ENCODE peak calls at places on chromosomes 5 and 9, in eight cellular contexts. One of them, this sample, is unnamed.
A peak's percentile ranks its signal among the peaks of the same experiment; 100 is the strongest.

GRCh38 chr9:93676310-93677054 is 100.1 kb downstream of the PHF2 start:
- DNase-seq in mucosa of descending colon: no peak
- DNase-seq in fibroblast of lung: no peak
- DNase-seq in aorta: peak; percentile 71
- DNase-seq in GM23248: no peak
- DNase-seq in Panc1: no peak
- DNase-seq in heart left ventricle: peak; percentile 14
- DNase-seq in endothelial cell of umbilical vein: no peak
- DNase-seq in this sample: peak; percentile 1

GRCh38 chr9:38017149-38017884 is 51.7 kb downstream of the SHB start:
- DNase-seq in aorta: peak; percentile 85
- DNase-seq in endothelial cell of umbilical vein: no peak
- DNase-seq in Panc1: no peak
- DNase-seq in GM23248: peak; percentile 53
- DNase-seq in heart left ventricle: peak; percentile 84
- DNase-seq in fibroblast of lung: peak; percentile 94
- DNase-seq in mucosa of descending colon: no peak
- DNase-seq in this sample: peak; percentile 79

GRCh38 chr9:79615038-79615437 is 43.3 kb downstream of the TLE4 start:
- DNase-seq in fibroblast of lung: no peak
- DNase-seq in aorta: no peak
- DNase-seq in heart left ventricle: no peak
- DNase-seq in endothelial cell of umbilical vein: no peak
- DNase-seq in Panc1: no peak
- DNase-seq in GM23248: no peak
- DNase-seq in mucosa of descending colon: no peak
- DNase-seq in this sample: no peak

GRCh38 chr9:71796368-71796767 is 28.1 kb upstream of the CEMIP2 start:
- DNase-seq in mucosa of descending colon: no peak
- DNase-seq in GM23248: no peak
- DNase-seq in endothelial cell of umbilical vein: no peak
- DNase-seq in heart left ventricle: no peak
- DNase-seq in aorta: no peak
- DNase-seq in fibroblast of lung: no peak
- DNase-seq in Panc1: no peak
- DNase-seq in this sample: no peak

GRCh38 chr9:126233175-126233574 is 93.5 kb upstream of the MVB12B start:
- DNase-seq in GM23248: no peak
- DNase-seq in mucosa of descending colon: no peak
- DNase-seq in Panc1: no peak
- DNase-seq in endothelial cell of umbilical vein: no peak
- DNase-seq in heart left ventricle: no peak
- DNase-seq in aorta: no peak
- DNase-seq in fibroblast of lung: no peak
- DNase-seq in this sample: no peak

GRCh38 chr9:16131269-16131668 is 578.4 kb downstream of the CCDC171 start:
- DNase-seq in GM23248: peak; percentile 36
- DNase-seq in fibroblast of lung: peak; percentile 61
- DNase-seq in Panc1: no peak
- DNase-seq in endothelial cell of umbilical vein: no peak
- DNase-seq in heart left ventricle: no peak
- DNase-seq in mucosa of descending colon: no peak
- DNase-seq in aorta: no peak
- DNase-seq in this sample: no peak

GRCh38 chr5:73179730-73180129 is 6.7 kb downstream of the TMEM174 start:
- DNase-seq in aorta: no peak
- DNase-seq in endothelial cell of umbilical vein: no peak
- DNase-seq in mucosa of descending colon: no peak
- DNase-seq in heart left ventricle: no peak
- DNase-seq in fibroblast of lung: no peak
- DNase-seq in Panc1: no peak
- DNase-seq in GM23248: no peak
- DNase-seq in this sample: no peak

GRCh38 chr9:131869312-131869711 is 129.4 kb upstream of the RAPGEF1 start:
- DNase-seq in heart left ventricle: no peak
- DNase-seq in endothelial cell of umbilical vein: no peak
- DNase-seq in aorta: peak; percentile 44
- DNase-seq in GM23248: no peak
- DNase-seq in fibroblast of lung: no peak
- DNase-seq in Panc1: no peak
- DNase-seq in mucosa of descending colon: no peak
- DNase-seq in this sample: no peak

GRCh38 chr5:85906460-85906859 is 711.3 kb upstream of the COX7C start:
- DNase-seq in endothelial cell of umbilical vein: no peak
- DNase-seq in mucosa of descending colon: no peak
- DNase-seq in heart left ventricle: no peak
- DNase-seq in aorta: no peak
- DNase-seq in Panc1: no peak
- DNase-seq in GM23248: no peak
- DNase-seq in fibroblast of lung: no peak
- DNase-seq in this sample: no peak

GRCh38 chr9:93659837-93660177 is 83.4 kb downstream of the PHF2 start:
- DNase-seq in mucosa of descending colon: peak; percentile 8
- DNase-seq in fibroblast of lung: no peak
- DNase-seq in endothelial cell of umbilical vein: no peak
- DNase-seq in Panc1: no peak
- DNase-seq in GM23248: no peak
- DNase-seq in heart left ventricle: no peak
- DNase-seq in aorta: no peak
- DNase-seq in this sample: peak; percentile 2

GRCh38 chr5:2143646-2144386 is 261.1 kb upstream of the IRX4 start:
- DNase-seq in GM23248: no peak
- DNase-seq in endothelial cell of umbilical vein: no peak
- DNase-seq in Panc1: no peak
- DNase-seq in mucosa of descending colon: no peak
- DNase-seq in heart left ventricle: no peak
- DNase-seq in fibroblast of lung: no peak
- DNase-seq in aorta: no peak
- DNase-seq in this sample: no peak

GRCh38 chr9:78294290-78295176 is 2.4 kb upstream of the PSAT1 start:
- DNase-seq in heart left ventricle: no peak
- DNase-seq in Panc1: no peak
- DNase-seq in endothelial cell of umbilical vein: no peak
- DNase-seq in GM23248: no peak
- DNase-seq in fibroblast of lung: no peak
- DNase-seq in aorta: no peak
- DNase-seq in mucosa of descending colon: no peak
- DNase-seq in this sample: no peak

GRCh38 chr5:33306758-33307157 is 134.0 kb upstream of the TARS1 start:
- DNase-seq in Panc1: no peak
- DNase-seq in mucosa of descending colon: no peak
- DNase-seq in GM23248: peak; percentile 44
- DNase-seq in endothelial cell of umbilical vein: no peak
- DNase-seq in heart left ventricle: no peak
- DNase-seq in fibroblast of lung: peak; percentile 76
- DNase-seq in aorta: no peak
- DNase-seq in this sample: no peak

GRCh38 chr9:124757589-124757988 is 13.5 kb downstream of the NR6A1 start:
- DNase-seq in GM23248: no peak
- DNase-seq in heart left ventricle: no peak
- DNase-seq in fibroblast of lung: no peak
- DNase-seq in endothelial cell of umbilical vein: no peak
- DNase-seq in mucosa of descending colon: no peak
- DNase-seq in Panc1: no peak
- DNase-seq in aorta: no peak
- DNase-seq in this sample: no peak

GRCh38 chr5:135441256-135441915 is 5.8 kb downstream of the DCANP1 start:
- DNase-seq in heart left ventricle: no peak
- DNase-seq in fibroblast of lung: no peak
- DNase-seq in mucosa of descending colon: no peak
- DNase-seq in Panc1: no peak
- DNase-seq in endothelial cell of umbilical vein: no peak
- DNase-seq in aorta: peak; percentile 46
- DNase-seq in GM23248: no peak
- DNase-seq in this sample: no peak

GRCh38 chr9:33350310-33350709 is 52.1 kb downstream of the AQP7 start:
- DNase-seq in heart left ventricle: no peak
- DNase-seq in fibroblast of lung: peak; percentile 67
- DNase-seq in aorta: no peak
- DNase-seq in endothelial cell of umbilical vein: peak; percentile 43
- DNase-seq in GM23248: peak; percentile 92
- DNase-seq in Panc1: no peak
- DNase-seq in mucosa of descending colon: no peak
- DNase-seq in this sample: no peak

GRCh38 chr9:110033869-110034268 is 174.1 kb downstream of the C9orf152 start:
- DNase-seq in fibroblast of lung: peak; percentile 67
- DNase-seq in aorta: no peak
- DNase-seq in heart left ventricle: no peak
- DNase-seq in endothelial cell of umbilical vein: no peak
- DNase-seq in GM23248: peak; percentile 33
- DNase-seq in mucosa of descending colon: no peak
- DNase-seq in Panc1: no peak
- DNase-seq in this sample: no peak

GRCh38 chr5:155878991-155879575 is 447.9 kb upstream of the SGCD start:
- DNase-seq in GM23248: peak; percentile 89
- DNase-seq in fibroblast of lung: peak; percentile 36
- DNase-seq in aorta: no peak
- DNase-seq in mucosa of descending colon: no peak
- DNase-seq in heart left ventricle: no peak
- DNase-seq in Panc1: no peak
- DNase-seq in endothelial cell of umbilical vein: no peak
- DNase-seq in this sample: no peak

GRCh38 chr5:107254214-107254901 is 416.4 kb downstream of the EFNA5 start:
- DNase-seq in endothelial cell of umbilical vein: no peak
- DNase-seq in GM23248: no peak
- DNase-seq in fibroblast of lung: no peak
- DNase-seq in mucosa of descending colon: no peak
- DNase-seq in aorta: no peak
- DNase-seq in Panc1: no peak
- DNase-seq in heart left ventricle: no peak
- DNase-seq in this sample: no peak

GRCh38 chr9:92486371-92486770 is 4.1 kb upstream of the ASPN start:
- DNase-seq in Panc1: no peak
- DNase-seq in endothelial cell of umbilical vein: peak; percentile 16
- DNase-seq in fibroblast of lung: no peak
- DNase-seq in mucosa of descending colon: no peak
- DNase-seq in aorta: no peak
- DNase-seq in heart left ventricle: no peak
- DNase-seq in GM23248: no peak
- DNase-seq in this sample: no peak

GRCh38 chr9:22529426-22530199 is 83.0 kb downstream of the DMRTA1 start:
- DNase-seq in mucosa of descending colon: no peak
- DNase-seq in aorta: no peak
- DNase-seq in GM23248: peak; percentile 48
- DNase-seq in fibroblast of lung: peak; percentile 31
- DNase-seq in heart left ventricle: no peak
- DNase-seq in endothelial cell of umbilical vein: no peak
- DNase-seq in Panc1: no peak
- DNase-seq in this sample: no peak

GRCh38 chr5:179051784-179052183 is 8.4 kb upstream of the ZNF354C start:
- DNase-seq in endothelial cell of umbilical vein: no peak
- DNase-seq in GM23248: no peak
- DNase-seq in heart left ventricle: no peak
- DNase-seq in mucosa of descending colon: no peak
- DNase-seq in aorta: no peak
- DNase-seq in Panc1: no peak
- DNase-seq in fibroblast of lung: no peak
- DNase-seq in this sample: no peak

GRCh38 chr5:140627972-140628371 is 5.0 kb downstream of the CD14 start:
- DNase-seq in endothelial cell of umbilical vein: no peak
- DNase-seq in aorta: no peak
- DNase-seq in fibroblast of lung: no peak
- DNase-seq in heart left ventricle: no peak
- DNase-seq in mucosa of descending colon: no peak
- DNase-seq in Panc1: no peak
- DNase-seq in GM23248: no peak
- DNase-seq in this sample: no peak
- H3K9me3 ChIP-seq in endothelial cell of umbilical vein: no peaks in the 10 kb centered on the region
- H3K9me3 ChIP-seq in aorta: no peaks in the 10 kb centered on the region
- H3K9me3 ChIP-seq in fibroblast of lung: no peaks in the 10 kb centered on the region
- H3K9me3 ChIP-seq in heart left ventricle: no peaks in the 10 kb centered on the region
- H3K9me3 ChIP-seq in mucosa of descending colon: peaks cover 4% of the 10 kb centered on the region
- H3K9me3 ChIP-seq in Panc1: peaks cover 15% of the 10 kb centered on the region
- H3K9me3 ChIP-seq in GM23248: no peaks in the 10 kb centered on the region
- H3K9me3 ChIP-seq in this sample: no peaks in the 10 kb centered on the region

DNA sequence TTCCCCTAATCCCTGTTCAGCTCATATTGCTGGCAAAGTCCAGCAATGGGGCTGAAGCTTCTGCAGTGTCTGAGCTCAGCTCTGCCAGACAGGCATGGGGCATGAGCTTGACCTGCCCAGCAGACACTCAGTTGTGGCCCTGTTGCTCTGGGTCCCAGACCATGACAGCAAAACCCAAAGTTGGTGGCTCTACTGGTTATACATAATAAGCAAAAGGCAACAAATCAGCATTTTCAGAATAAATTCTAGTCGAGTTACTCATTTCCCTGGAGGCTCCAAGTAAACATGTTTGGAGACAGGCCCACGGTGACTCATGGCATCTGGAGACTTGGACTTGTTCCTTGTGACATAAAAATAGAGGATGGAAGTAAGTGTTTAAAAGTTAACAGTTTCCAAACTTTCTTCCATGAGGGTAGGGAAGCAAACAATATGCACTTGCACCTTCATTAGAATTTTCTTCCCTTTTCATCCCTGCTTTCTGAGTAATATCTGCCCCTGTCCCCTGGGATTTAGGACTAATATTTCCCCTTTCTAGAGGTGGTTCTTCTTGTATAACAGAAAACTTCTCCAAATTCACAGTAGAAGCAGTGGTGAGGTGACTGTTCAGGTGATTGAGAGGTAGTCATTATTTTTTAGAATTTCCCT is 60.1 kb upstream of the SLC2A8 start:
- DNase-seq in heart left ventricle: peak; percentile 85
- DNase-seq in mucosa of descending colon: peak; percentile 43
- DNase-seq in Panc1: peak; percentile 76
- DNase-seq in fibroblast of lung: peak; percentile 94
- DNase-seq in GM23248: peak; percentile 97
- DNase-seq in endothelial cell of umbilical vein: peak; percentile 98
- DNase-seq in aorta: peak; percentile 85
- DNase-seq in this sample: peak; percentile 82
- H3K36me3 ChIP-seq in heart left ventricle: no peaks in the 10 kb centered on the region
- H3K36me3 ChIP-seq in mucosa of descending colon: no peaks in the 10 kb centered on the region
- H3K36me3 ChIP-seq in Panc1: no peaks in the 10 kb centered on the region
- H3K36me3 ChIP-seq in fibroblast of lung: no peaks in the 10 kb centered on the region
- H3K36me3 ChIP-seq in GM23248: no peaks in the 10 kb centered on the region
- H3K36me3 ChIP-seq in endothelial cell of umbilical vein: no peaks in the 10 kb centered on the region
- H3K36me3 ChIP-seq in aorta: peaks cover 2% of the 10 kb centered on the region
- H3K36me3 ChIP-seq in this sample: no peaks in the 10 kb centered on the region

GRCh38 chr5:131867524-131867923 is 70.7 kb upstream of the FNIP1 start:
- DNase-seq in fibroblast of lung: no peak
- DNase-seq in Panc1: no peak
- DNase-seq in endothelial cell of umbilical vein: no peak
- DNase-seq in mucosa of descending colon: no peak
- DNase-seq in GM23248: no peak
- DNase-seq in heart left ventricle: no peak
- DNase-seq in aorta: no peak
- DNase-seq in this sample: no peak
- H3K9me3 ChIP-seq in fibroblast of lung: no peaks in the 10 kb centered on the region
- H3K9me3 ChIP-seq in Panc1: peaks cover 4% of the 10 kb centered on the region
- H3K9me3 ChIP-seq in endothelial cell of umbilical vein: no peaks in the 10 kb centered on the region
- H3K9me3 ChIP-seq in mucosa of descending colon: peaks cover 26% of the 10 kb centered on the region
- H3K9me3 ChIP-seq in GM23248: no peaks in the 10 kb centered on the region
- H3K9me3 ChIP-seq in heart left ventricle: no peaks in the 10 kb centered on the region
- H3K9me3 ChIP-seq in aorta: peaks cover 6% of the 10 kb centered on the region
- H3K9me3 ChIP-seq in this sample: peaks cover 26% of the 10 kb centered on the region

DNA sequence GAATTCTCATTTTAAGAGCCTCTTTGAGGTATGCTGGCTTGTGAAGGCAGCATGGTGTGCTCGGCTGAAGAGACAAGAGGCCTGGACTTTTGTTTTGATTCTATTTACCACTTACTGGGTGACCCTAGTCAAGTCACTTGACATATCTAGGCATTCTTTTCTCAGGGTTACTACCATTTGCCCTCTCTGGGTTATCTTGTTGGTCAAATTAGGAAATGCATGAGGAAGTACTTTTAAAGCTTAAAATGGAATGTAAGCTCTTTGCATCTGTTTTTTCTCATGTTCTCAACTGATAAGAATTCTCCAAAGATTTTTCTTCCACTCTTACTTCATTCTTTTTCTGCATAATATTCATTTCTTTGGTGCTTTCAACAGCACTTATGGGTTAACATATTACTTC is 173.1 kb downstream of the PLK2 start:
- DNase-seq in heart left ventricle: no peak
- DNase-seq in mucosa of descending colon: no peak
- DNase-seq in aorta: no peak
- DNase-seq in GM23248: no peak
- DNase-seq in Panc1: no peak
- DNase-seq in fibroblast of lung: no peak
- DNase-seq in endothelial cell of umbilical vein: no peak
- DNase-seq in this sample: no peak
- H3K36me3 ChIP-seq in heart left ventricle: no peaks in the 10 kb centered on the region
- H3K36me3 ChIP-seq in mucosa of descending colon: no peaks in the 10 kb centered on the region
- H3K36me3 ChIP-seq in aorta: no peaks in the 10 kb centered on the region
- H3K36me3 ChIP-seq in GM23248: no peaks in the 10 kb centered on the region
- H3K36me3 ChIP-seq in Panc1: no peaks in the 10 kb centered on the region
- H3K36me3 ChIP-seq in fibroblast of lung: no peaks in the 10 kb centered on the region
- H3K36me3 ChIP-seq in endothelial cell of umbilical vein: no peaks in the 10 kb centered on the region
- H3K36me3 ChIP-seq in this sample: no peaks in the 10 kb centered on the region

This sample was measured in body of pancreas.